ENCODE peak calls at places on chromosomes 3 and 15, in six cellular contexts. One of them, this sample, is unnamed.
A peak's percentile ranks its signal among the peaks of the same experiment; 100 is the strongest.

GRCh38 chr3:114081022-114081421 is 24.5 kb downstream of the QTRT2 start:
- DNase-seq in H1: no peak
- DNase-seq in endothelial cell of umbilical vein: peak; percentile 31
- DNase-seq in H9: no peak
- DNase-seq in IMR-90: peak; percentile 30
- DNase-seq in PC-9: no peak
- DNase-seq in this sample: no peak

GRCh38 chr3:30286811-30287210 is 319.6 kb upstream of the TGFBR2 start:
- DNase-seq in H1: no peak
- DNase-seq in PC-9: no peak
- DNase-seq in endothelial cell of umbilical vein: peak; percentile 53
- DNase-seq in IMR-90: no peak
- DNase-seq in H9: no peak
- DNase-seq in this sample: no peak

GRCh38 chr3:197010556-197011351 is 18.9 kb downstream of the MELTF start:
- DNase-seq in PC-9: no peak
- DNase-seq in IMR-90: no peak
- DNase-seq in H9: no peak
- DNase-seq in endothelial cell of umbilical vein: no peak
- DNase-seq in H1: no peak
- DNase-seq in this sample: no peak

GRCh38 chr3:9422712-9423424 is 25.5 kb downstream of the SETD5 start:
- DNase-seq in IMR-90: peak; percentile 98
- DNase-seq in endothelial cell of umbilical vein: peak; percentile 99
- DNase-seq in H9: peak; percentile 36
- DNase-seq in H1: no peak
- DNase-seq in PC-9: peak; percentile 75
- DNase-seq in this sample: peak; percentile 90

GRCh38 chr3:149806171-149806778 is 6.7 kb upstream of the RNF13 start:
- DNase-seq in H1: no peak
- DNase-seq in endothelial cell of umbilical vein: no peak
- DNase-seq in PC-9: no peak
- DNase-seq in H9: no peak
- DNase-seq in IMR-90: no peak
- DNase-seq in this sample: no peak

GRCh38 chr3:74267583-74268184 is 346.8 kb downstream of the CNTN3 start:
- DNase-seq in H9: peak; percentile 52
- DNase-seq in H1: no peak
- DNase-seq in IMR-90: peak; percentile 63
- DNase-seq in endothelial cell of umbilical vein: peak; percentile 7
- DNase-seq in PC-9: peak; percentile 8
- DNase-seq in this sample: peak; percentile 81

GRCh38 chr3:55370272-55370671 is 116.8 kb downstream of the WNT5A start:
- DNase-seq in endothelial cell of umbilical vein: no peak
- DNase-seq in IMR-90: no peak
- DNase-seq in H9: no peak
- DNase-seq in PC-9: no peak
- DNase-seq in H1: no peak
- DNase-seq in this sample: no peak

GRCh38 chr15:46853600-46853999 is 863.7 kb upstream of the SEMA6D start:
- DNase-seq in H1: no peak
- DNase-seq in H9: no peak
- DNase-seq in PC-9: no peak
- DNase-seq in endothelial cell of umbilical vein: no peak
- DNase-seq in IMR-90: no peak
- DNase-seq in this sample: no peak

GRCh38 chr3:40179016-40179415 is 130.5 kb upstream of the EIF1B start:
- DNase-seq in H1: peak; percentile 86
- DNase-seq in H9: peak; percentile 81
- DNase-seq in PC-9: peak; percentile 60
- DNase-seq in IMR-90: peak; percentile 62
- DNase-seq in endothelial cell of umbilical vein: peak; percentile 80
- DNase-seq in this sample: peak; percentile 87

GRCh38 chr3:127197300-127198150 is 4.6 kb downstream of the PRR23E start:
- DNase-seq in IMR-90: no peak
- DNase-seq in H1: peak; percentile 41
- DNase-seq in PC-9: no peak
- DNase-seq in endothelial cell of umbilical vein: no peak
- DNase-seq in H9: peak; percentile 41
- DNase-seq in this sample: no peak

GRCh38 chr3:38455639-38456430 is 2.1 kb downstream of the ACVR2B start:
- DNase-seq in H1: no peak
- DNase-seq in PC-9: no peak
- DNase-seq in endothelial cell of umbilical vein: no peak
- DNase-seq in IMR-90: peak; percentile 29
- DNase-seq in H9: no peak
- DNase-seq in this sample: no peak

GRCh38 chr3:66520716-66521115 is 19.9 kb upstream of the LRIG1 start:
- DNase-seq in PC-9: no peak
- DNase-seq in H1: no peak
- DNase-seq in H9: no peak
- DNase-seq in IMR-90: peak; percentile 64
- DNase-seq in endothelial cell of umbilical vein: no peak
- DNase-seq in this sample: no peak

GRCh38 chr3:66555214-66555844 is 54.5 kb upstream of the LRIG1 start:
- DNase-seq in H1: no peak
- DNase-seq in PC-9: no peak
- DNase-seq in H9: no peak
- DNase-seq in IMR-90: no peak
- DNase-seq in endothelial cell of umbilical vein: no peak
- DNase-seq in this sample: no peak

GRCh38 chr15:58260911-58261267 is 122.7 kb downstream of the AQP9 start:
- DNase-seq in H1: no peak
- DNase-seq in H9: no peak
- DNase-seq in PC-9: peak; percentile 48
- DNase-seq in endothelial cell of umbilical vein: no peak
- DNase-seq in IMR-90: peak; percentile 35
- DNase-seq in this sample: no peak

GRCh38 chr3:71035314-71035713 is 548.2 kb downstream of the FOXP1 start:
- DNase-seq in PC-9: no peak
- DNase-seq in endothelial cell of umbilical vein: peak; percentile 96
- DNase-seq in IMR-90: peak; percentile 83
- DNase-seq in H9: no peak
- DNase-seq in H1: no peak
- DNase-seq in this sample: no peak

GRCh38 chr15:89759835-89760234 is 8.8 kb upstream of the MESP1 start:
- DNase-seq in H1: no peak
- DNase-seq in endothelial cell of umbilical vein: no peak
- DNase-seq in H9: no peak
- DNase-seq in PC-9: no peak
- DNase-seq in IMR-90: no peak
- DNase-seq in this sample: no peak

GRCh38 chr3:113606539-113607218 is 74.3 kb downstream of the SIDT1 start:
- DNase-seq in PC-9: no peak
- DNase-seq in endothelial cell of umbilical vein: no peak
- DNase-seq in IMR-90: no peak
- DNase-seq in H1: no peak
- DNase-seq in H9: no peak
- DNase-seq in this sample: no peak

GRCh38 chr15:75732206-75732808 is 19.7 kb upstream of the CSPG4 start:
- DNase-seq in endothelial cell of umbilical vein: no peak
- DNase-seq in PC-9: no peak
- DNase-seq in H1: no peak
- DNase-seq in IMR-90: no peak
- DNase-seq in H9: no peak
- DNase-seq in this sample: no peak

GRCh38 chr3:55373413-55373812 is 113.7 kb downstream of the WNT5A start:
- DNase-seq in endothelial cell of umbilical vein: no peak
- DNase-seq in H1: no peak
- DNase-seq in PC-9: no peak
- DNase-seq in H9: no peak
- DNase-seq in IMR-90: no peak
- DNase-seq in this sample: no peak

GRCh38 chr3:138381413-138381901 is 33.1 kb downstream of the MRAS start:
- DNase-seq in H1: no peak
- DNase-seq in endothelial cell of umbilical vein: no peak
- DNase-seq in H9: no peak
- DNase-seq in PC-9: no peak
- DNase-seq in IMR-90: peak; percentile 26
- DNase-seq in this sample: no peak

GRCh38 chr3:100899440-100900091 is 93.7 kb downstream of the ABI3BP start:
- DNase-seq in IMR-90: no peak
- DNase-seq in PC-9: no peak
- DNase-seq in H1: no peak
- DNase-seq in endothelial cell of umbilical vein: peak; percentile 92
- DNase-seq in H9: no peak
- DNase-seq in this sample: no peak

GRCh38 chr15:41336549-41336948 is 3.9 kb downstream of the NUSAP1 start:
- DNase-seq in endothelial cell of umbilical vein: no peak
- DNase-seq in IMR-90: no peak
- DNase-seq in PC-9: no peak
- DNase-seq in H9: no peak
- DNase-seq in H1: no peak
- DNase-seq in this sample: no peak

GRCh38 chr3:124459678-124460077 is 270.6 kb upstream of the UMPS start:
- DNase-seq in H9: no peak
- DNase-seq in IMR-90: peak; percentile 52
- DNase-seq in PC-9: no peak
- DNase-seq in endothelial cell of umbilical vein: no peak
- DNase-seq in H1: no peak
- DNase-seq in this sample: no peak

GRCh38 chr3:30658328-30659052 is 52.1 kb downstream of the TGFBR2 start:
- DNase-seq in PC-9: peak; percentile 9
- DNase-seq in IMR-90: peak; percentile 79
- DNase-seq in H1: no peak
- DNase-seq in endothelial cell of umbilical vein: peak; percentile 95
- DNase-seq in H9: no peak
- DNase-seq in this sample: no peak

DNA sequence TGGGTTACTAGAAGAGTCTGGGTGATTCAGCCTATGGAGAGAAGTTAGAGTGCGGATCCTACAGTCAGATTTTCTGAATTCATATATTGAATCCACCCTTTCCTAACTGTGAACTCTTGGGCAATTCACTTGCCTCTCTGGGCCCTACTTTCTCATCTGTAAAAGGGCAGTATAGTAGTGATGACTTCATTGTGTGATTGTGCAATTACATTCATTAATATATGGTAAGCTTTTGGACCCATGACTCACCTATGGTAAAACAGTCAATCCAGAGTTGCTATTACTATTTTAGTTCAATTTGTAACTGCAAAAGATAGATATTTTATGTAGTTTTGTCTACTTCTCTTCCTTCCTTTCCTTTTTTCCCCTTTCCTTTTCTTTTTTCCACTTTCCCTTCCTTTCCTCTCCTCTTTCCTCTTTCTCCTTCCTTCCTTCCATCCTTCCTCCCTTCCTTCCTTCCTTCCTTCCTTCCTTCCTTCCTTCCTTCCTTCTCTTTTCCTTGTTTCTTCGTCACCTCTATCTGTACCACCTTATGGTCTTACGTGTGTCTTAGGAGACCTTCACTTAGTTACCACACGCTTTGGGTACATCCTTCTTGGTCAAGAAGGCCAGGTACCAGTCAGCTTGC is 37.0 kb downstream of the GMNC start:
- DNase-seq in H9: no peak
- DNase-seq in PC-9: no peak
- DNase-seq in endothelial cell of umbilical vein: no peak
- DNase-seq in IMR-90: no peak
- DNase-seq in H1: no peak
- DNase-seq in this sample: no peak
- TF ChIP-seq CTCF in H9: no peak
- TF ChIP-seq CTCF in PC-9: no peak
- TF ChIP-seq CTCF in endothelial cell of umbilical vein: no peak
- TF ChIP-seq CTCF in IMR-90: no peak
- TF ChIP-seq CTCF in H1: no peak
- TF ChIP-seq CTCF in this sample: no peak

DNA sequence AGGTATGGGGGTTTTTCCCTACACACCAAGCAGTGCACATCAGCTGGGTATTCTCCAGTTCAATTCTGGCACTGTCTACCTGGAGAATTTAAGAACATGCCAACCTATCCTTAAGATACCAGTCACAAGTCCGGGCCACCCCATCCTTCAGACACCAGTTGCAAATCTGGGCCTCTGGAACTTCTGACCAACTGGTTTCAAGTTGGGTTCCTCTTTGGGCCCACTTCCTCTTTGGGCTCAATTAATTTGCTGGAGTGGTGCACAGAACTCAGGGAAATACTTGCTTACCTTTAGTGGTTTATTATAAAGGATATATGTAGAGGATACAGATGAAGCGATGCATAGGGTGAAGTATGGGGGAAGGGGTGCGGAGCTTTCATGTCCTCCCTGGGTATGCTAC is 25.3 kb downstream of the GLCE start:
- DNase-seq in H9: no peak
- DNase-seq in IMR-90: no peak
- DNase-seq in H1: no peak
- DNase-seq in endothelial cell of umbilical vein: no peak
- DNase-seq in PC-9: no peak
- DNase-seq in this sample: no peak
- H2AFZ ChIP-seq in H9: no peak overlapping the region
- H2AFZ ChIP-seq in IMR-90: no peak overlapping the region
- H2AFZ ChIP-seq in H1: no peak overlapping the region
- H2AFZ ChIP-seq in endothelial cell of umbilical vein: no peak overlapping the region
- H2AFZ ChIP-seq in PC-9: no peak overlapping the region
- H2AFZ ChIP-seq in this sample: no peak overlapping the region

GRCh38 chr3:42264399-42265058 is 1.5 kb downstream of the CCK start:
- DNase-seq in IMR-90: peak; percentile 16
- DNase-seq in endothelial cell of umbilical vein: no peak
- DNase-seq in PC-9: no peak
- DNase-seq in H1: peak; percentile 60
- DNase-seq in H9: peak; percentile 81
- DNase-seq in this sample: no peak
- H4K20me1 ChIP-seq in IMR-90: no peaks in the 10 kb centered on the region
- H4K20me1 ChIP-seq in endothelial cell of umbilical vein: no peaks in the 10 kb centered on the region
- H4K20me1 ChIP-seq in PC-9: no peaks in the 10 kb centered on the region
- H4K20me1 ChIP-seq in H1: no peaks in the 10 kb centered on the region
- H4K20me1 ChIP-seq in H9: no peaks in the 10 kb centered on the region
- H4K20me1 ChIP-seq in this sample: no peaks in the 10 kb centered on the region

GRCh38 chr3:136038668-136039067 is 73.1 kb downstream of the PPP2R3A start:
- DNase-seq in H1: no peak
- DNase-seq in H9: no peak
- DNase-seq in IMR-90: no peak
- DNase-seq in endothelial cell of umbilical vein: no peak
- DNase-seq in PC-9: no peak
- DNase-seq in this sample: no peak

GRCh38 chr3:136048068-136048467 is 82.5 kb downstream of the PPP2R3A start:
- DNase-seq in PC-9: no peak
- DNase-seq in IMR-90: no peak
- DNase-seq in H9: no peak
- DNase-seq in H1: no peak
- DNase-seq in endothelial cell of umbilical vein: no peak
- DNase-seq in this sample: no peak

GRCh38 chr3:136044980-136045745 is 79.6 kb downstream of the PPP2R3A start:
- DNase-seq in H9: no peak
- DNase-seq in IMR-90: no peak
- DNase-seq in H1: no peak
- DNase-seq in PC-9: no peak
- DNase-seq in endothelial cell of umbilical vein: no peak
- DNase-seq in this sample: no peak

DNA sequence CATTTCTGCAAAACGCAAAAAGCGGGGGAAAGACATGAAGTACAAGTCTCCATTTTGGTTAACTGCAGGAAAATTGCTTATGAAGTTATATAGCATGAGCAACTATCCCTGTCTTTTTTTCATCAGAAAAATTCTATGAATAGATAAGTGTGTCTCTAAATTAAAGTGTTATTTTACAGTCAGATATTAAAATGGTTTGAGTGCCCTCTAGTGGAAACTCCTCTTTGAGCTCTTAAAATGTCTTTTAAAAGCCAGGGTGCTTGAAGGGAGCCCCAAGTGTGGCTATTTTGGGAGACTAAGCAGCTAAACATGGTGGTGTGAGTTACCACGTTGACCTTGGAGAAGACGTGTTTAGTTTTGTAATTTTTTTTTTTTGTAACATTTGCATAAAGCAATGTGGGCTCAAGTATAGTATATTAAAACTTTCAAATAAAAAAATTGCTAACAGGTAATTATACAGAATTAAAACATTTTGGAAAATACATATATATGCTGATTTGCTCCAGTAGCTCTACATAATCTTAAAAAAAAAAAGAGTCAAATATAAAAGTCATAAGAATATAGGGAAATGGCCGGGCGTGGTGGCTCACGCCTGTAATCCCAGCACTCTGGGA is 77.2 kb downstream of the PPP2R3A start:
- DNase-seq in PC-9: no peak
- DNase-seq in IMR-90: peak; percentile 70
- DNase-seq in endothelial cell of umbilical vein: peak; percentile 67
- DNase-seq in H1: no peak
- DNase-seq in H9: no peak
- DNase-seq in this sample: peak; percentile 68
- TF ChIP-seq CTCF in PC-9: peak; percentile 82
- TF ChIP-seq CTCF in IMR-90: peak; percentile 67
- TF ChIP-seq CTCF in endothelial cell of umbilical vein: peak; percentile 23
- TF ChIP-seq CTCF in H1: peak; percentile 48
- TF ChIP-seq CTCF in H9: peak; percentile 80
- TF ChIP-seq CTCF in this sample: peak; percentile 76

This sample was measured in hepatocyte.